ENCODE peak calls at places on chromosomes 5 and 9, in five cellular contexts. N is lower lobe of right lung, X is neural progenitor cell, S is body of pancreas, M is ovary. K is an unnamed sample. For H3K4me1, the result is how much of the 10 kb centered on the place peaks cover.

GRCh38 chr5:132675936-132676689 is 2.3 kb downstream of the IL4 start:
- DNase-seq in N (no peak), X (no peak), S (no peak), M (no peak), K (no peak)

GRCh38 chr9:113920872-113921271 is 44.8 kb downstream of the ZNF618 start:
- DNase-seq in N (no peak), X (no peak), S (no peak), M (no peak), K (no peak)

GRCh38 chr5:36079200-36079761 is 12.6 kb upstream of the UGT3A2 start:
- DNase-seq in N (no peak), X (peak), S (peak), M (no peak), K (no peak)

GRCh38 chr5:34045996-34046395 is 3.0 kb upstream of the C1QTNF3 start:
- DNase-seq in N (no peak), X (no peak), S (no peak), M (no peak), K (no peak)

GRCh38 chr5:83531661-83532060 is 60.1 kb downstream of the VCAN start:
- DNase-seq in N (no peak), X (no peak), S (no peak), M (no peak), K (no peak)

GRCh38 chr9:12640021-12640587 is 53.1 kb upstream of the TYRP1 start:
- DNase-seq in N (no peak), X (peak), S (peak), M (no peak), K (no peak)

GRCh38 chr5:65774346-65774745 is 52.3 kb downstream of the NLN start:
- DNase-seq in N (no peak), X (no peak), S (no peak), M (no peak), K (no peak)

GRCh38 chr5:56561-57290 is 35.2 kb upstream of the PLEKHG4B start:
- DNase-seq in N (no peak), X (peak), S (no peak), M (no peak), K (no peak)

GRCh38 chr9:1046639-1047604 is 3.2 kb upstream of the DMRT2 start:
- DNase-seq in N (no peak), X (no peak), S (no peak), M (no peak), K (no peak)

GRCh38 chr5:141050622-141051525 is at the start of gene PCDHB1:
- DNase-seq in N (no peak), X (peak), S (peak), M (no peak), K (no peak)

GRCh38 chr9:133327834-133328484 is 8.0 kb downstream of the SURF6 start:
- DNase-seq in N (no peak), X (no peak), S (no peak), M (no peak), K (peak)

GRCh38 chr5:181039961-181040915 is at the start of gene BTNL9:
- DNase-seq in N (no peak), X (no peak), S (no peak), M (no peak), K (no peak)

GRCh38 chr5:142499591-142500384 is 175.0 kb upstream of the SPRY4 start:
- DNase-seq in N (no peak), X (no peak), S (no peak), M (no peak), K (no peak)

GRCh38 chr5:34957857-34958690 is 28.7 kb downstream of the DNAJC21 start:
- DNase-seq in N (no peak), X (peak), S (peak), M (no peak), K (no peak)

GRCh38 chr5:56670916-56671315 is 144.4 kb upstream of the MAP3K1 start:
- DNase-seq in N (no peak), X (no peak), S (no peak), M (no peak), K (no peak)

GRCh38 chr5:37111426-37112382 is 137.5 kb downstream of the CPLANE1 start:
- DNase-seq in N (no peak), X (no peak), S (no peak), M (no peak), K (no peak)

GRCh38 chr9:95336281-95336680 is 18.8 kb upstream of the FANCC start:
- DNase-seq in N (no peak), X (no peak), S (peak), M (no peak), K (no peak)

DNA sequence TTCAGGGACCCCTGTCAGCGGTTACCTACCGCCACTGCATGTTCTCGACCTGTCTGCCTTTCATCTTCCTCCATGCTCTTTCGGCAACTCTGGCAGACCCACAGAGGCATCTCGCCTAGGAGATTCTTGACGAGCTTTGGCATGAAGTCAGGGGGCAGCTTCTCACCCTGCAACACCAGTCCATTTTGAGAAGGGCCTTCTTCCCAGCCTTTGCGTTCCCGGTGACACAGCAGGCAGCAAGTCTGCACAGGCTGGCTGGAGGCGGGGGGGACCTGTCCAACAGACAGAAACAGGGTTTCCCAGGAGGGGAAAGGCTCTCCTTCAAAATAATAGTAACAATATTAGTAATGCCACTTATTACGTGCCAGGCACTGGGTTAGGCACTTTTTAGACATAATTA is 15.5 kb downstream of the FAM193B start:
- DNase-seq in N (no peak), X (no peak), S (no peak), M (no peak), K (peak)
- H3K4me1 ChIP-seq in N (under half), X (under half), S (under half), M (under half), K (half or more)

GRCh38 chr5:144335561-144335960 is 164.9 kb downstream of the KCTD16 start:
- DNase-seq in N (no peak), X (no peak), S (peak), M (no peak), K (no peak)

GRCh38 chr5:144331361-144331760 is 160.7 kb downstream of the KCTD16 start:
- DNase-seq in N (no peak), X (no peak), S (no peak), M (no peak), K (no peak)

GRCh38 chr5:144328980-144329379 is 158.3 kb downstream of the KCTD16 start:
- DNase-seq in N (no peak), X (no peak), S (peak), M (no peak), K (no peak)

GRCh38 chr5:144333336-144333920 is 162.8 kb downstream of the KCTD16 start:
- DNase-seq in N (no peak), X (no peak), S (no peak), M (no peak), K (no peak)

DNA sequence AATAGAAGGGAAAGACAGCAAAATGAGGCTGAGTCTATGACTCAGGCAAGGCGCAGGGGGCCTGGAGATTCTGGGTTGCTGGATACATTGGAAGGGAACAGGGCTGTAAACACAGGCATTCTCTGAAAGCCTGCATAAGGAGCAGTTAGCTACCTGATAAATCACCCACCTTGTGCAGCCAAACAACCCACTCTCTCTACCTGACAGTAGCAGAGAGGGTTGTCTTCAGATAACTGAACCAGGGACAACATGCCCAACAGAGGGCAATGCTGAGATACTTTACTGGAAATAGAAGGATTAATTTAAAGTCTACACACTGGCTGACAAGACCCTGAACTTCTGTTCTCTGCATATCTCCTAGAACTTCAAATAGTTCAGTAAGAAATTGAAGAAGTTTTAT is 161.6 kb downstream of the KCTD16 start:
- DNase-seq in N (no peak), X (peak), S (peak), M (no peak), K (no peak)
- TF ChIP-seq CTCF in N (no peak), X (peak), S (peak), M (no peak), K (no peak)

DNA sequence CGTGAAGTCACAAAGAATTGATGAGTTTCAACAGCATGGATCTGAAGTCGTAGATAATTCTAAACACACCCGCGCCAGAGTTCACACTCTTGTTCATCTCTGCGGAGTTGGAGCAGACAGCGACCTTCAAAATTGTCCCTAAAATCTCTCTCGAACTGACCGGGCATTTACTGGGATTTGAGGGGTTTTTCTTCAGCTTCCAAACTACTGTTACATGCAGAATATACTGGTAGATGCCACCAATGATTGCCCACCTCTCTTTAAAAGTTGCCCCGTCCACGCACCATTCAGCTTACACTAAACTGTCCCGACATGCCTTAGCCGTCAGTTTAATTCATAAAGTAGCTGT is 5.2 kb upstream of the ISL1 start:
- DNase-seq in N (no peak), X (no peak), S (no peak), M (no peak), K (no peak)
- H3K4me1 ChIP-seq in N (under half), X (under half), S (under half), M (under half), K (under half)

GRCh38 chr5:59199868-59200267 is 617.0 kb downstream of the RAB3C start:
- DNase-seq in N (no peak), X (no peak), S (no peak), M (no peak), K (no peak)

GRCh38 chr5:59197911-59198310 is 615.0 kb downstream of the RAB3C start:
- DNase-seq in N (no peak), X (no peak), S (no peak), M (no peak), K (no peak)

GRCh38 chr5:59193616-59194319 is 610.9 kb downstream of the RAB3C start:
- DNase-seq in N (peak), X (no peak), S (no peak), M (no peak), K (peak)

GRCh38 chr5:59198365-59198764 is 615.5 kb downstream of the RAB3C start:
- DNase-seq in N (no peak), X (no peak), S (no peak), M (no peak), K (peak)

GRCh38 chr5:59198832-59199231 is 616.0 kb downstream of the RAB3C start:
- DNase-seq in N (no peak), X (no peak), S (no peak), M (no peak), K (no peak)
- TF ChIP-seq CTCF in N (no peak), X (no peak), S (no peak), M (no peak), K (no peak)